ENCODE peak calls at places on chromosomes 13 and 19, in ten cellular contexts. T, H, J, E, B, Z, I, F, V and U are unnamed samples.

GRCh38 chr13:27830010-27830409 is 37.7 kb downstream of the GSX1 start:
- DNase-seq in B (peak; percentile 77), F (no peak), J (no peak), I (peak; percentile 73), T (peak; percentile 73), E (peak; percentile 55), Z (peak; percentile 31), H (no peak), V (peak; percentile 80), U (peak; percentile 84)

GRCh38 chr13:50831510-50831909 is 12.0 kb downstream of the DLEU7 start:
- DNase-seq in T (no peak), I (no peak), B (peak; percentile 17), Z (no peak), H (no peak), J (no peak), V (no peak), E (no peak), F (no peak), U (no peak)

GRCh38 chr13:74771964-74772363 is 637.8 kb upstream of the KLF12 start:
- DNase-seq in E (no peak), I (no peak), T (no peak), F (no peak), V (no peak), Z (no peak), J (no peak), B (no peak), H (no peak), U (no peak)

GRCh38 chr13:102817907-102818306 is 19.0 kb downstream of the BIVM start:
- DNase-seq in F (no peak), B (no peak), H (no peak), I (no peak), T (no peak), J (no peak), E (no peak), Z (no peak), V (no peak), U (no peak)

GRCh38 chr19:48686103-48686502 is 9.7 kb upstream of the FUT2 start:
- DNase-seq in T (no peak), J (no peak), E (no peak), B (no peak), H (no peak), F (no peak), Z (no peak), I (no peak), V (no peak), U (no peak)

GRCh38 chr13:37361608-37362007 is 237.0 kb downstream of the POSTN start:
- DNase-seq in I (no peak), B (no peak), J (no peak), H (no peak), E (no peak), T (no peak), V (no peak), F (no peak), Z (no peak), U (no peak)

GRCh38 chr13:87498681-87499080 is 172.5 kb upstream of the SLITRK5 start:
- DNase-seq in B (no peak), T (no peak), F (no peak), I (no peak), E (no peak), Z (no peak), J (no peak), H (no peak), V (no peak), U (no peak)

GRCh38 chr19:18506545-18506944 is 15.3 kb downstream of the ELL start:
- DNase-seq in H (no peak), E (no peak), T (no peak), B (no peak), J (no peak), I (no peak), V (no peak), F (no peak), Z (no peak), U (no peak)

GRCh38 chr13:104289400-104289799 is 1223.2 kb upstream of the SLC10A2 start:
- DNase-seq in E (no peak), T (no peak), F (no peak), H (no peak), V (no peak), Z (no peak), I (no peak), J (no peak), B (no peak), U (no peak)

GRCh38 chr13:112899618-112900600 is 69.1 kb upstream of the MCF2L start:
- DNase-seq in T (no peak), H (no peak), F (no peak), B (no peak), Z (no peak), V (no peak), J (no peak), E (no peak), I (no peak), U (no peak)

GRCh38 chr19:38700933-38701454 is 43.3 kb downstream of the CAPN12 start:
- DNase-seq in V (no peak), B (no peak), J (no peak), I (no peak), F (no peak), E (no peak), T (no peak), H (no peak), Z (no peak), U (no peak)

GRCh38 chr19:2253106-2254051 is 2.8 kb downstream of the JSRP1 start:
- DNase-seq in E (peak; percentile 44), V (no peak), Z (no peak), F (no peak), I (no peak), H (no peak), T (no peak), B (peak; percentile 68), J (no peak), U (peak; percentile 89)

GRCh38 chr13:103835052-103835451 is 768.8 kb upstream of the SLC10A2 start:
- DNase-seq in Z (no peak), J (no peak), I (no peak), F (no peak), V (no peak), T (no peak), E (no peak), H (no peak), B (no peak), U (no peak)

GRCh38 chr13:99970761-99971575 is 599 bp downstream of the ZIC5 start:
- DNase-seq in T (no peak), Z (peak; percentile 89), J (no peak), V (no peak), B (no peak), F (no peak), H (no peak), E (no peak), I (no peak), U (peak; percentile 58)

GRCh38 chr19:9309974-9310446 is 372 bp upstream of the ZNF699 start:
- DNase-seq in H (no peak), I (peak; percentile 92), F (peak; percentile 80), T (peak; percentile 95), J (peak; percentile 88), Z (peak; percentile 94), B (no peak), V (peak; percentile 81), E (no peak), U (no peak)

GRCh38 chr13:60329221-60329983 is 67.6 kb upstream of the TDRD3 start:
- DNase-seq in B (peak; percentile 11), I (peak; percentile 52), T (no peak), F (no peak), Z (peak; percentile 87), H (peak; percentile 9), E (peak; percentile 25), J (peak; percentile 27), V (no peak), U (no peak)

GRCh38 chr13:44078806-44079378 is 199.2 kb downstream of the LACC1 start:
- DNase-seq in E (no peak), B (no peak), V (no peak), J (peak; percentile 17), H (no peak), T (no peak), F (no peak), Z (peak; percentile 96), I (no peak), U (no peak)

GRCh38 chr19:38213911-38214625 is 10.0 kb downstream of the DPF1 start:
- DNase-seq in H (no peak), J (no peak), Z (no peak), I (no peak), B (peak; percentile 83), E (peak; percentile 68), T (no peak), V (no peak), F (peak; percentile 47), U (peak; percentile 61)

GRCh38 chr19:58252102-58252685 is 23.5 kb downstream of the ZNF544 start:
- DNase-seq in H (no peak), T (no peak), B (no peak), I (no peak), E (no peak), F (no peak), J (no peak), V (no peak), Z (no peak), U (no peak)

GRCh38 chr19:19147344-19147743 is 9.1 kb upstream of the TMEM161A start:
- DNase-seq in F (no peak), E (no peak), H (no peak), I (no peak), B (no peak), J (no peak), T (no peak), Z (no peak), V (no peak), U (no peak)

GRCh38 chr19:33622505-33622808 is 704 bp downstream of the CHST8 start:
- DNase-seq in H (no peak), E (no peak), T (no peak), Z (no peak), V (no peak), B (no peak), I (no peak), F (no peak), J (no peak), U (no peak)

GRCh38 chr19:39390460-39390758 is 497 bp downstream of the PAF1 start:
- DNase-seq in E (peak; percentile 79), T (no peak), H (no peak), I (peak; percentile 81), F (no peak), J (no peak), B (no peak), V (peak; percentile 82), Z (no peak), U (peak; percentile 90)

GRCh38 chr13:110233181-110233641 is 73.7 kb downstream of the COL4A1 start:
- DNase-seq in V (no peak), Z (no peak), B (no peak), T (peak; percentile 73), J (no peak), I (no peak), E (no peak), H (no peak), F (no peak), U (no peak)